ENCODE peak calls at places on chromosomes 5 and 9, in ten cellular contexts. W is cardiac muscle cell; V is endothelial cell of umbilical vein; S is tibial nerve; Z is heart left ventricle; N is mesenchymal stem cell; U is CD8-positive, alpha-beta T cell; A is fibroblast of villous mesenchyme; Y is fibroblast of pulmonary artery; C is mammary epithelial cell. R is an unnamed sample.

GRCh38 chr5:153895266-153895665 is 143.4 kb downstream of the FAM114A2 start:
- DNase-seq in Z (no peak), A (no peak), S (no peak), N (no peak), W (no peak), Y (no peak), C (no peak), V (no peak), U (no peak), R (no peak)

GRCh38 chr9:7756088-7756487 is 43.5 kb downstream of the DMAC1 start:
- DNase-seq in Z (no peak), A (no peak), W (no peak), C (peak; percentile 68), N (no peak), V (peak; percentile 2), S (no peak), Y (no peak), U (no peak), R (peak; percentile 77)

GRCh38 chr5:149780043-149780737 is 50.1 kb downstream of the PPARGC1B start:
- DNase-seq in C (no peak), U (no peak), Z (no peak), W (no peak), S (no peak), Y (no peak), A (no peak), V (no peak), N (no peak), R (peak; percentile 39)

GRCh38 chr9:98635374-98635773 is 73.4 kb downstream of the GABBR2 start:
- DNase-seq in W (no peak), Y (peak; percentile 44), N (no peak), Z (no peak), C (peak; percentile 67), U (no peak), A (no peak), V (no peak), S (no peak), R (peak; percentile 90)

GRCh38 chr9:112135706-112136105 is 39.4 kb downstream of the SUSD1 start:
- DNase-seq in U (no peak), V (no peak), A (no peak), N (no peak), S (no peak), C (peak; percentile 41), W (no peak), Y (peak; percentile 29), Z (no peak), R (peak; percentile 20)

GRCh38 chr5:37825334-37825915 is 14.4 kb downstream of the GDNF start:
- DNase-seq in W (no peak), Z (no peak), C (no peak), Y (no peak), V (no peak), S (no peak), N (no peak), A (no peak), U (no peak), R (no peak)

GRCh38 chr5:180328296-180329137 is 24.6 kb downstream of the GFPT2 start:
- DNase-seq in S (peak; percentile 76), W (peak; percentile 84), Z (peak; percentile 67), Y (peak; percentile 76), U (peak; percentile 90), N (peak; percentile 75), C (peak; percentile 42), V (peak; percentile 56), A (peak; percentile 77), R (peak; percentile 43)

GRCh38 chr5:99019254-99019653 is 90.4 kb upstream of the CHD1 start:
- DNase-seq in Z (no peak), S (no peak), V (no peak), N (peak; percentile 64), C (no peak), Y (peak; percentile 42), A (peak; percentile 86), U (no peak), W (no peak), R (no peak)

GRCh38 chr5:10329421-10329807 is 21.7 kb upstream of the CMBL start:
- DNase-seq in N (no peak), S (no peak), Y (no peak), V (no peak), Z (no peak), W (no peak), U (peak; percentile 13), C (no peak), A (no peak), R (no peak)

GRCh38 chr9:128372188-128372641 is 1.0 kb downstream of the URM1 start:
- DNase-seq in Z (no peak), U (no peak), Y (no peak), A (no peak), N (no peak), S (no peak), C (peak; percentile 44), V (peak; percentile 60), W (no peak), R (peak; percentile 45)

GRCh38 chr5:94830520-94830919 is 212.1 kb downstream of the SLF1 start:
- DNase-seq in U (no peak), Y (peak; percentile 8), S (no peak), V (peak; percentile 20), N (no peak), C (peak; percentile 5), Z (no peak), A (peak; percentile 4), W (peak; percentile 6), R (peak; percentile 33)

GRCh38 chr9:124020520-124021384 is 9.2 kb downstream of the LHX2 start:
- DNase-seq in N (no peak), A (no peak), C (no peak), U (no peak), S (no peak), V (no peak), Y (no peak), W (no peak), Z (no peak), R (no peak)

GRCh38 chr5:148156609-148157008 is 11.7 kb upstream of the SPINK14 start:
- DNase-seq in S (no peak), Y (no peak), V (no peak), U (no peak), A (no peak), W (no peak), C (no peak), Z (no peak), N (no peak), R (no peak)

GRCh38 chr5:28580616-28581015 is 1542.2 kb upstream of the CDH9 start:
- DNase-seq in S (no peak), N (peak; percentile 7), C (peak; percentile 69), U (no peak), A (peak; percentile 10), Z (no peak), W (no peak), V (no peak), Y (peak; percentile 62), R (peak; percentile 52)

DNA sequence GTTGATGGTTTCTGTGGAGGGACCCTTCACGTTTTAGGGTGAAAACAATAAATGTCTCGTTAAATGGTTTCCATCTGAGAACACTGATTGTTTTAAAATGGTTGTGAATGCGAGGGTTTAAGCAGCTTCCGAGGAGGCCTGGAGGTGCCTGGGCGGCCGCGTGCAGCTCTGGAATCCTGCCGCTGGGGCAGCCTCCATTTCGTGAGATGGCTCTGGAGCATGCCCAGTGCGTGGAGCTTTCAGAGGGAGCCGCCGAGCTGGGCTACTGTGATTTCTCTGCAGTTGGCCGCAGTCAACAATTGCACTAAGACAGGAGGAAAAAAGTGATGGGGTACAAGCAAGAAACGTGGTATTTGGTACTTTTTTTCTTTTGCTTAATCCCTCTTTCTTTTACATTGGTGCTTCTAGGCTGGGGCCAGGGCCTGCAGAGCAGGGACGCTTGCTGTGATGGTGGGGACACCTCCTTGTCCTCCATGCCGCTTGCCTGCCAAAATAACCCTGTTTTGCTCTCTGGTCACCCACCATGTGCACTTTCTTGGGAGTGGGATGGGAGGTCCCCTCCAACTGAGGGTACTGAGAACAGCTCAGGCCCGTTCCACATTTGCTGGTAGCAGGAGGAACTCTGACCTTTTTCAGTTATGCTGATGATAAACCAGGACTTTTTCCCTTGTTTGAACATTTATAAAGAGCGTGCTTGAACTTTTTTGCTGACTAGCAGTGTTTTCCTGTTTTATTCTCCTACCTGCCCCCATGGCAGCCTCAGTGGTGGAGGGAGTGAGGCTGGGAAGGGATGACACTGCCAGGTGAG is 47.1 kb downstream of the EHMT1 start:
- DNase-seq in V (no peak), C (no peak), W (peak; percentile 32), U (no peak), S (no peak), N (no peak), Y (no peak), Z (no peak), A (peak; percentile 59), R (no peak)
- H3K4me3 ChIP-seq in V (no peak overlapping the region), C (no peak overlapping the region), W (no peak overlapping the region), U (no peak overlapping the region), S (peak overlapping the region; percentile 4), N (no peak overlapping the region), Y (no peak overlapping the region), Z (no peak overlapping the region), A (no peak overlapping the region), R (no peak overlapping the region)

GRCh38 chr9:85995097-85995496 is 54.2 kb downstream of the NAA35 start:
- DNase-seq in Z (no peak), N (no peak), A (no peak), S (no peak), Y (no peak), W (no peak), C (no peak), V (no peak), U (no peak), R (no peak)
- H3K4me3 ChIP-seq in Z (no peak overlapping the region), N (no peak overlapping the region), A (no peak overlapping the region), S (no peak overlapping the region), Y (no peak overlapping the region), W (no peak overlapping the region), C (no peak overlapping the region), V (no peak overlapping the region), U (no peak overlapping the region), R (no peak overlapping the region)

GRCh38 chr5:157205708-157206107 is 25.1 kb downstream of the ITK start:
- DNase-seq in A (no peak), Y (no peak), U (no peak), C (no peak), S (no peak), N (no peak), V (no peak), W (no peak), Z (no peak), R (no peak)
- H3K4me3 ChIP-seq in A (no peak overlapping the region), Y (no peak overlapping the region), U (no peak overlapping the region), C (no peak overlapping the region), S (no peak overlapping the region), N (no peak overlapping the region), V (no peak overlapping the region), W (no peak overlapping the region), Z (no peak overlapping the region), R (no peak overlapping the region)

DNA sequence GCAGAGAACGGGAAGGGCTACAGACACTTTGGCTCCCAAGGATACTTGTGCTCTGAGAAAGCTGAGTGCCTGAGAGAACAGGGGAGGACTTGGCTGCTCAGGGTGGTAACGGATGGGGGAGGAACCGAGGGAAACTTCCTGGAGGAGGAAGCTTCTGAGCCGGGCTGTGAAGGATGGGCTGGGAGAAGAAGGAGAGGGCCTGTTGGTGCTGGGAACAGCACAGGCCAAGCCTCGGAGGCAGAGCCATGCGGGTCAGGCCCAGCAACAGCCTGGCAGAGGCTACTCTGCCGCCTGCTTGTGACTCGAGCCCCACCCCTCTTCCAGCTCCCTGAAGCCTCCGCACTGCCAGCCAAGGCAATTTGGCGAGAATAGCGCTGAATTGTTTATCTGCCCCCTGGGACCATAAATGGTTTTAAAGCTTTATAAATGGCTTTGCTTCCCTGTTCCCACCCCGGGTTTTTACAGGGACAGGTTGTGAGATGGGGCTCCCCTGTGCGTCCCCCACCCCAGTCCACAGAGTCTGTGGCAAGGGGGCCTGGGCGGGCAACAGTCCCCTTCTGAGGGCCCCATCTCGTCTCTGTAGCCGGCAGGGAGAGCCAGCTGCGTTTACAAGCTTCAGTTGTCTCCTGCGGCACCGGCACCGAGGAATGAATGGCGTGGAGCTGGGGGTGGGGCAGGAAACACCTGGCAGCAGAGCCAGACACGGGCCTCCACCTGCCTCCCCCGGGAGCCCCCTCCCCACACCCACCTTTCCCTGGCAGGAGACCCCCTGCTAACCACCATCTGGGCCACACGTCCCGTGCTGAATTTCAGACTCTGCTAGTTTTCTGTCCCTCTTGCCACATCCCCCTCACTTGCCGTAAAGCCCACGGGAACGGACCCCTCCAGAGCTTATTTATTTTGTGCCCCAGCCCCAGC is 24.4 kb downstream of the FAM163B start:
- DNase-seq in Z (no peak), A (no peak), U (no peak), W (no peak), S (no peak), Y (peak; percentile 44), C (no peak), V (no peak), N (peak; percentile 41), R (no peak)
- H3K4me3 ChIP-seq in Z (no peak overlapping the region), A (no peak overlapping the region), U (no peak overlapping the region), W (no peak overlapping the region), S (no peak overlapping the region), Y (no peak overlapping the region), C (no peak overlapping the region), V (no peak overlapping the region), N (no peak overlapping the region), R (no peak overlapping the region)